ENCODE peak calls at places on chromosomes 6 and 20, in six cellular contexts. Z is kidney epithelial cell, E is fibroblast of lung, Q is cardiac muscle cell, G is AG10803, F is fibroblast of mammary gland. O is an unnamed sample.

GRCh38 chr20:44401052-44401769 is 45.7 kb downstream of the HNF4A start:
- DNase-seq in F (no peak), G (no peak), E (no peak), Q (no peak), Z (no peak), O (no peak)

GRCh38 chr20:43744966-43745733 is 18.3 kb upstream of the GTSF1L start:
- DNase-seq in E (no peak), G (no peak), F (no peak), Z (no peak), Q (no peak), O (no peak)

GRCh38 chr6:56259163-56259562 is 11.8 kb upstream of the COL21A1 start:
- DNase-seq in Z (no peak), G (no peak), Q (no peak), F (no peak), E (no peak), O (no peak)

GRCh38 chr6:105550961-105551625 is 148.2 kb upstream of the PREP start:
- DNase-seq in E (no peak), G (peak), F (no peak), Z (no peak), Q (no peak), O (peak)

GRCh38 chr6:133132092-133132491 is 109.1 kb upstream of the EYA4 start:
- DNase-seq in F (no peak), Z (no peak), G (no peak), E (peak), Q (peak), O (peak)

GRCh38 chr20:32479697-32480140 is 105.4 kb downstream of the NOL4L start:
- DNase-seq in Q (no peak), E (no peak), G (no peak), Z (no peak), F (no peak), O (no peak)

GRCh38 chr6:98836025-98836961 is 1.9 kb downstream of the POU3F2 start:
- DNase-seq in Q (no peak), Z (no peak), G (no peak), E (no peak), F (no peak), O (no peak)

GRCh38 chr20:45987108-45987780 is 15.2 kb upstream of the ZNF335 start:
- DNase-seq in G (peak), F (peak), E (peak), Z (no peak), Q (peak), O (peak)

GRCh38 chr20:37179671-37180524 is 550 bp upstream of the MROH8 start:
- DNase-seq in Q (no peak), E (peak), F (peak), Z (no peak), G (peak), O (peak)

GRCh38 chr6:100393493-100393892 is 71.2 kb downstream of the SIM1 start:
- DNase-seq in E (no peak), Q (no peak), Z (no peak), F (no peak), G (no peak), O (no peak)

GRCh38 chr6:136317023-136317649 is 27.5 kb upstream of the BCLAF1 start:
- DNase-seq in E (peak), G (peak), Q (peak), F (peak), Z (peak), O (peak)

GRCh38 chr6:47047479-47048411 is 5.6 kb upstream of the ADGRF1 start:
- DNase-seq in Q (peak), G (peak), Z (peak), E (peak), F (peak), O (peak)

GRCh38 chr6:76876922-76877553 is 586.3 kb downstream of the HTR1B start:
- DNase-seq in F (peak), E (peak), G (no peak), Z (peak), Q (peak), O (peak)

GRCh38 chr6:93886416-93886815 is 467.1 kb upstream of the EPHA7 start:
- DNase-seq in Q (no peak), F (no peak), G (no peak), Z (no peak), E (no peak), O (no peak)

GRCh38 chr6:145044606-145045275 is 690.6 kb downstream of the EPM2A start:
- DNase-seq in Z (no peak), G (peak), F (peak), Q (peak), E (peak), O (peak)

GRCh38 chr20:25088267-25088666 is 6.3 kb upstream of the VSX1 start:
- DNase-seq in G (no peak), F (no peak), Z (no peak), Q (no peak), E (no peak), O (no peak)

GRCh38 chr20:25089662-25090061 is 7.7 kb upstream of the VSX1 start:
- DNase-seq in G (no peak), Q (no peak), F (no peak), E (no peak), Z (no peak), O (no peak)

GRCh38 chr20:25089096-25089495 is 7.2 kb upstream of the VSX1 start:
- DNase-seq in F (no peak), G (no peak), Q (no peak), Z (no peak), E (no peak), O (no peak)

GRCh38 chr20:25087186-25087929 is 5.4 kb upstream of the VSX1 start:
- DNase-seq in E (no peak), F (no peak), Q (no peak), Z (no peak), G (no peak), O (no peak)

GRCh38 chr20:25090492-25091429 is 8.8 kb upstream of the VSX1 start:
- DNase-seq in G (no peak), F (no peak), Z (no peak), E (no peak), Q (no peak), O (no peak)
- TF ChIP-seq CTCF in G (no peak), F (no peak), Z (no peak), E (no peak), Q (no peak), O (no peak)

DNA sequence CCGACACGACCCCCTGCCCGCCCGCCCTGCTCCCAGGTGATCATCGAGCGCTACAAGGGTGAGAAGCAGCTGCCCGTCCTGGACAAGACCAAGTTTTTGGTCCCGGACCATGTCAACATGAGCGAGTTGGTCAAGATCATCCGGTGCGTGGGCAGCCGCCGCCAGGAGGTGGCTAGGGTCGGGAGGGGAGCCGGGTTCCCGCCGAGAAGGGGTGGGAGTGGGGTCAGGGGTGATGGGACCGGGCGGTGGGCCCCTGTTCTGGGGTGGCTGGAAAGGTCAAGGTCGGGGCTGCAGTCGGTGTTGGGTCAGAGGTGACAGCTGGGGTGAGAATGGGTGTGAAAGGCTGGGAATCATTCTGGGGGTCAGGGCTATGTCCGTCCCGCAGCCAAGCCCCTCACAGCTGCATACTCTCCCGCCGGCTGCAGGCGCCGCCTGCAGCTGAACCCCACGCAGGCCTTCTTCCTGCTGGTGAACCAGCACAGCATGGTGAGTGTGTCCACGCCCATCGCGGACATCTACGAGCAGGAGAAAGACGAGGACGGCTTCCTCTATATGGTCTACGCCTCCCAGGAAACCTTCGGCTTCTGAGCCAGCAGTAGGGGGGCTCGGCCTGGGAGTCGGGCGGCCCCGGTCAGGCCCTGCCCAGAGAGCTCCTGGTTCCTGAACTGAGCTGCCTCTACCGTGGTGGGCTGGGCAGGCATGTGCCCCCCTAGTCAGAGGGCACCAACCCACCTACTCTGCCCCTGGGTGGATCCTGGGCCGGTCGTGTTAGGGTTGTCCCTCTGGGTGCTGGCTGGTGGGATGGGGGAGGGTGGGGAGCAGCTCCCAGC is 1.0 kb downstream of the MAP1LC3A start:
- DNase-seq in E (peak), G (no peak), Z (no peak), Q (no peak), F (no peak), O (no peak)
- H3K4me3 ChIP-seq in E (peak), G (peak), Z (peak), Q (peak), F (peak), O (peak)

DNA sequence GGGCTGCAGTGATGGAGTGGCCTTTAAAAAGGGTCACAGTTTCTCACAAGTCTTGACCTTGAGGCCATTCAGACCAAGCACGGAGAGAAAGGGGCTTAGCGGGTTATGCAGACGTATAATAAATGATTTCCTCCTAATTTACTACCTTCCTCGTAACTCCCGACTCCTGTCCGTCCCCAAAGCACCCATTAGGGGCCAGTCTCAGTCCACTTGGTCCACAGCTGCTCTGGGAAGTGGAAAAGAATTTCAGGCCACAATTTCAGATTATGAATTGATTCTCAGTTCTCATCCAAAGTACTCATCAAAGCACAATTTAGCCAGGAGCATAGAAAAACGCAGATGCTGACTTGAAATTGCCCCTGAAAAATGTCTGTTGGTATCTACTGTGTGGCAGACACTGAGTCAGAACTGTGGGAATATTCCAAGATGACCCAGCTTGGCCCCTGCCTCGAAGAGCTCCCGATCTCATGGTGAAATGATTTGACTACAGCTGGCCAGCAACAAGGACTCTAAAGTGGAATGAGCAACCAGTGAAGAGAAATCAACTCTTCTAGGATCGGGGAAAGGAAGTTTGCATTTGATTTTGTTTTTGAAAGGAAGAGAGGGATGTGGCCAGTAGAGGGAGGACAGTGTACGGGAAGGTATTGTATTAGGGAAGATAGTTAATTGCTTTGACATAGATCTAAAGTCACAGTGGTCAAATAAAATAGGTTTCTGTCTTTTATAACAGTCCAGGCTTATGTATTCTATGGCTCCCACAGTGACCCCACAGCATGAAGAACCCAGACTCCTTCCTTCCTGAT is 15.2 kb upstream of the STK35 start:
- DNase-seq in F (no peak), Z (no peak), E (no peak), Q (no peak), G (peak), O (peak)
- TF ChIP-seq CTCF in F (peak), Z (no peak), E (peak), Q (peak), G (peak), O (peak)

GRCh38 chr6:119220452-119220851 is 129.1 kb downstream of the MAN1A1 start:
- DNase-seq in Z (no peak), Q (no peak), F (no peak), E (no peak), G (no peak), O (no peak)
- H3K4me3 ChIP-seq in Z (no peak), Q (no peak), F (no peak), E (no peak), G (no peak), O (no peak)

DNA sequence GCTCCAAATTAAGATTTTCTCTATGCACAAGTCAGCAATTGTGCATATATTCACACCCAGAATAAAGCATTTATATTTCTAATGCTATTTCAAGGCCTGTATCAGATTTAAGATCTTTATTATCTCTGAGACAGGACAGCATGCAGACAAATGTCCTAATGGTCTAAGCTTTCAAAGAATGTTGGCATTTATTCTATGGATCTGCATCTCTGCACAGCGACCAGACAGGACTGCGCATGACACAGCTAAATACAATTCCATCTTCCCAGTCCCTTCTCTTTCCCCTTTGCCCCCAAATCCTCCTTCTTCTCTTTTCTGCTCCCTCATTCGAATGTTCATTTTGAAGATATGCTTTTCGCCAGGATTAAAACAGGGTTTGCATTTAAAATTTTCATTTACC is 478.5 kb downstream of the PKHD1 start:
- DNase-seq in E (no peak), Q (no peak), Z (no peak), G (no peak), F (no peak), O (no peak)
- TF ChIP-seq CTCF in E (no peak), Q (no peak), Z (no peak), G (no peak), F (no peak), O (no peak)

GRCh38 chr6:1498491-1499113 is 109.2 kb downstream of the FOXF2 start:
- DNase-seq in F (peak), Z (no peak), Q (no peak), E (peak), G (peak), O (no peak)
- H3K4me3 ChIP-seq in F (no peak), Z (no peak), Q (no peak), E (no peak), G (no peak), O (no peak)

GRCh38 chr6:134741193-134741521 is 208.7 kb downstream of the ALDH8A1 start:
- DNase-seq in E (no peak), G (no peak), F (no peak), Z (no peak), Q (peak), O (no peak)
- TF ChIP-seq CTCF in E (no peak), G (peak), F (no peak), Z (peak), Q (peak), O (no peak)

DNA sequence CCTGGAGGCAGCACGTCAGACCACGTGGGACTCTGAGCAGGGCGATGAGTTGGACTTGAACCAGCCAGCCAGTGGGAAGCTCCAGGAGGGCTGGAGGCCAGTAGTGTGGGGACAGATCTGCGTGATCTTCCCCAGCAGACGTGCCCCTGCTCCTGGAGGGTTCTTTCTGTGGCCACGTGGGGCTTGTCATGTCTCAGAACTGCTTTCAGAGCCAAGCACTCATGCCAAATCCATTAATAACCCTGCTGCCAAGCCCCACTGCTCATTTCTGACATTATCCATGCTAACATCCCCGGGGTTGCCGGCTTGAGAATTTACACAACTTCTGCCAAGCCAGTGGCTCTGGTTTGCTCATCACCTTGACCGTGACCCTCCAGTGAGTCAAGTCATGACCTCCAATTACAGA is 38.3 kb downstream of the SIRPA start:
- DNase-seq in Z (no peak), G (peak), Q (peak), E (peak), F (peak), O (peak)
- H3K4me3 ChIP-seq in Z (no peak), G (no peak), Q (no peak), E (no peak), F (no peak), O (no peak)